ENCODE peak calls at places on chromosomes 6 and 20, in eight cellular contexts. R is nephron progenitor cell; J is GM20000; W is endothelial cell; Z is fibroblast of lung; E is uterus; I is GM12878; Q is activated CD8-positive, alpha-beta T cell treated with anti-CD3 and anti-CD28 coated beads for 36 hours. A is an unnamed sample.

GRCh38 chr20:50593005-50593335 is 82.8 kb downstream of the PTPN1 start:
- DNase-seq in R (no peak), J (no peak), W (no peak), Z (no peak), E (no peak), I (no peak), Q (no peak), A (no peak)

GRCh38 chr20:1393507-1393882 is 641 bp upstream of the FKBP1A start:
- DNase-seq in R (no peak), J (no peak), W (no peak), Z (no peak), E (no peak), I (no peak), Q (no peak), A (no peak)

GRCh38 chr6:170584954-170585498 is 589 bp upstream of the PDCD2 start:
- DNase-seq in R (no peak), J (no peak), W (no peak), Z (no peak), E (no peak), I (no peak), Q (no peak), A (no peak)

GRCh38 chr20:63407928-63408683 is 47.0 kb upstream of the CHRNA4 start:
- DNase-seq in R (no peak), J (no peak), W (no peak), Z (no peak), E (no peak), I (no peak), Q (no peak), A (no peak)

GRCh38 chr6:21402368-21402767 is 191.2 kb upstream of the SOX4 start:
- DNase-seq in R (no peak), J (peak), W (no peak), Z (peak), E (peak), I (peak), Q (peak), A (peak)

GRCh38 chr6:43250992-43251373 is 7.7 kb downstream of the TTBK1 start:
- DNase-seq in R (no peak), J (no peak), W (no peak), Z (no peak), E (no peak), I (no peak), Q (peak), A (no peak)

GRCh38 chr6:132952468-132952867 is 138.1 kb downstream of the RPS12 start:
- DNase-seq in R (no peak), J (no peak), W (no peak), Z (peak), E (no peak), I (no peak), Q (no peak), A (no peak)

GRCh38 chr6:79468116-79468515 is 69.1 kb downstream of the LCA5 start:
- DNase-seq in R (no peak), J (no peak), W (no peak), Z (peak), E (no peak), I (no peak), Q (no peak), A (no peak)

GRCh38 chr6:143245656-143246055 is 185.0 kb downstream of the AIG1 start:
- DNase-seq in R (no peak), J (no peak), W (no peak), Z (no peak), E (no peak), I (no peak), Q (no peak), A (no peak)

GRCh38 chr6:145813285-145814034 is 1.1 kb downstream of the FBXO30 start:
- DNase-seq in R (no peak), J (no peak), W (no peak), Z (peak), E (no peak), I (no peak), Q (no peak), A (no peak)

GRCh38 chr6:20331625-20332024 is 70.1 kb upstream of the E2F3 start:
- DNase-seq in R (no peak), J (no peak), W (no peak), Z (no peak), E (no peak), I (no peak), Q (no peak), A (no peak)

GRCh38 chr6:100446922-100447899 is 17.5 kb downstream of the SIM1 start:
- DNase-seq in R (no peak), J (no peak), W (no peak), Z (no peak), E (no peak), I (no peak), Q (no peak), A (no peak)

GRCh38 chr6:125798734-125799510 is 8.2 kb downstream of the NCOA7 start:
- DNase-seq in R (no peak), J (peak), W (no peak), Z (peak), E (no peak), I (peak), Q (no peak), A (peak)

GRCh38 chr20:51854912-51855311 is 52.6 kb upstream of the SALL4 start:
- DNase-seq in R (no peak), J (no peak), W (no peak), Z (no peak), E (no peak), I (no peak), Q (no peak), A (no peak)

GRCh38 chr20:15619816-15620215 is 953.4 kb downstream of the KIF16B start:
- DNase-seq in R (no peak), J (no peak), W (no peak), Z (no peak), E (no peak), I (no peak), Q (no peak), A (no peak)

GRCh38 chr20:47546184-47547033 is 44.7 kb downstream of the NCOA3 start:
- DNase-seq in R (no peak), J (no peak), W (no peak), Z (peak), E (no peak), I (no peak), Q (no peak), A (no peak)

GRCh38 chr20:41746635-41747034 is 128.5 kb upstream of the CHD6 start:
- DNase-seq in R (no peak), J (no peak), W (no peak), Z (no peak), E (no peak), I (no peak), Q (no peak), A (no peak)

GRCh38 chr6:77401231-77401630 is 62.1 kb downstream of the HTR1B start:
- DNase-seq in R (no peak), J (no peak), W (no peak), Z (no peak), E (no peak), I (no peak), Q (no peak), A (no peak)

GRCh38 chr20:1392693-1393506 is at the start of gene FKBP1A:
- DNase-seq in R (peak), J (peak), W (peak), Z (peak), E (peak), I (peak), Q (peak), A (peak)

GRCh38 chr20:35561671-35562070 is 19.8 kb downstream of the ERGIC3 start:
- DNase-seq in R (no peak), J (no peak), W (no peak), Z (no peak), E (no peak), I (no peak), Q (no peak), A (no peak)

GRCh38 chr6:56370591-56371198 is 123.3 kb upstream of the COL21A1 start:
- DNase-seq in R (no peak), J (peak), W (no peak), Z (peak), E (peak), I (peak), Q (no peak), A (peak)

GRCh38 chr6:15663057-15663638 is 320 bp upstream of the DTNBP1 start:
- DNase-seq in R (no peak), J (peak), W (no peak), Z (peak), E (no peak), I (peak), Q (no peak), A (peak)

GRCh38 chr6:33206864-33207568 is 1.3 kb upstream of the RING1 start:
- DNase-seq in R (peak), J (peak), W (peak), Z (peak), E (no peak), I (no peak), Q (no peak), A (no peak)

GRCh38 chr6:15073344-15073789 is 172.5 kb upstream of the JARID2 start:
- DNase-seq in R (no peak), J (peak), W (no peak), Z (peak), E (no peak), I (peak), Q (peak), A (no peak)

GRCh38 chr6:99178168-99178567 is 171.3 kb downstream of the FAXC start:
- DNase-seq in R (no peak), J (no peak), W (no peak), Z (peak), E (no peak), I (no peak), Q (no peak), A (no peak)

GRCh38 chr6:102841055-102841454 is 1447.5 kb downstream of the GRIK2 start:
- DNase-seq in R (no peak), J (no peak), W (no peak), Z (no peak), E (no peak), I (no peak), Q (no peak), A (no peak)

GRCh38 chr6:6986373-6986772 is 121.4 kb upstream of the RREB1 start:
- DNase-seq in R (no peak), J (no peak), W (no peak), Z (no peak), E (no peak), I (no peak), Q (no peak), A (no peak)

GRCh38 chr6:87181903-87182302 is 26.5 kb downstream of the ZNF292 start:
- DNase-seq in R (no peak), J (no peak), W (no peak), Z (no peak), E (no peak), I (no peak), Q (no peak), A (no peak)

GRCh38 chr6:3280866-3281465 is 22.2 kb downstream of the PSMG4 start:
- DNase-seq in R (no peak), J (no peak), W (no peak), Z (peak), E (peak), I (no peak), Q (no peak), A (no peak)

GRCh38 chr20:13510837-13511488 is 127.8 kb downstream of the TASP1 start:
- DNase-seq in R (no peak), J (no peak), W (no peak), Z (peak), E (no peak), I (no peak), Q (no peak), A (no peak)

GRCh38 chr6:143940011-143940597 is 68.0 kb downstream of the PLAGL1 start:
- DNase-seq in R (peak), J (peak), W (peak), Z (peak), E (no peak), I (peak), Q (peak), A (peak)

GRCh38 chr6:25903467-25904099 is 26.9 kb downstream of the SLC17A2 start:
- DNase-seq in R (no peak), J (no peak), W (no peak), Z (no peak), E (no peak), I (no peak), Q (no peak), A (no peak)

GRCh38 chr6:26234421-26235239 is 130.4 kb upstream of the BTN3A2 start:
- DNase-seq in R (peak), J (peak), W (peak), Z (peak), E (peak), I (peak), Q (peak), A (peak)

DNA sequence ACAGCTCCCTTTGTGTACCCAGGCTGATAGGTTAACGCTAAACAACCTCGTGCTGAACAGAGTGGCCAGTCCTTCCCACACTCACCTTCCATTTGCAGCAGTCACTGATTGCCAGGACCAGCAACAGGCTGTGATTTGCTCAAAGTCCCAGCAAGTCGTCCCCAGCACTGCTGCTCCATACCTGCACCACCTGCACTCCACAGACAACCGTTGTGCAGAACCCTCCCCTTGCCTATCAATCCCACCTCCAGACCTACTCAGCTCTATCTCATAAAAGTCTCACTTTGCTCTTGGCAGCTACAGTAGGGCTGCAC is 43.1 kb upstream of the SCML4 start:
- DNase-seq in R (no peak), J (no peak), W (no peak), Z (no peak), E (no peak), I (no peak), Q (no peak), A (no peak)
- TF ChIP-seq CTCF in R (peak), J (no peak), W (no peak), Z (no peak), E (no peak), I (no peak), Q (peak), A (no peak)

GRCh38 chr6:23446394-23447001 is 679.5 kb upstream of the NRSN1 start:
- DNase-seq in R (peak), J (no peak), W (peak), Z (peak), E (no peak), I (no peak), Q (no peak), A (no peak)
- TF ChIP-seq CTCF in R (peak), J (no peak), W (no peak), Z (peak), E (peak), I (no peak), Q (no peak), A (no peak)

DNA sequence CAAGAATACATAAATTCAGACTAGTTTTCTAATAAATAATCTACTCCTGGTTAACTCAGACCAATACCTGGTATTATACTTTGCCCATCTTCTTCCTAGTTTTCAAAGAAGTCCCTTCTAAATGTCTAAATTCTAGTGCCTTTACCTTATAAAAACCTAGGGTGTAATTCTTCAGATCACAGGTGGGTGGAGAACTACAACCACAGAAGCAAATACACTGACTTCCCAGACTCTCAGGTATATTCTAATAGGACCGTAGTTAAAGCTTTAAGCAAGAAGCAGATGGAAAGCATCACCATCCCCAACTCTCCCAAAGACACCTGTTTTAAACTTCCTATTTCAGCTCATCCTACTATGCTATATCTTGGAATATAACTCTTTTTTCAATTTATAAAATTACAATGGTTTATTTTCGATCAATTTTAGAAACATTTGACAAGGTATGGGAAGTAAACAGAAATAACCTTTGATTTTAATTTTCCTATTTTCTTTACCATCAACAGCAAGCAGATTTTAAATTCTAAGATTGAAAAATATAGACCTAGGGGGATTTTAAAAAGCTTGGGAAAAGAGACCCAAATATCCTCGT is 15.8 kb downstream of the MAN1A1 start:
- DNase-seq in R (no peak), J (no peak), W (no peak), Z (no peak), E (no peak), I (no peak), Q (no peak), A (peak)
- TF ChIP-seq CTCF in R (peak), J (no peak), W (peak), Z (peak), E (peak), I (peak), Q (peak), A (peak)

DNA sequence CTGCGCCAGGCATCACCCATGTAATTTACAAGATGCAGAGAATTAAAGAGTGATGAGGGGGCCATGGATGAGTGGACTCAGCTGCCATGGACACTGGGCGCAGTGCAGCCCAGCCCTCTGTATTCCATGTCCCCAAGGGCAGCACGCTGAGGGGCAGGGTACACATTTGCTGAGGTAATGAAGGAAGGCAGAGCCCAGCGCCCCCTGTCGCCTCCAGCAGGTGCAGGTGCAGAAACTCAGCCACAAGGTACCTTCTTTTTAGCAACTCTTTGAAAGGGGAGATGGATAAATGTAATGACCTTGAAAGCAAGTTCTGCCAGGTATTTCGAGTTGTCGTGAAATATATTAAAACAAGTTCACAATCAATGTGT is 7.1 kb downstream of the CD93 start:
- DNase-seq in R (no peak), J (no peak), W (no peak), Z (no peak), E (no peak), I (no peak), Q (no peak), A (no peak)
- TF ChIP-seq CTCF in R (peak), J (peak), W (peak), Z (no peak), E (no peak), I (peak), Q (no peak), A (no peak)

DNA sequence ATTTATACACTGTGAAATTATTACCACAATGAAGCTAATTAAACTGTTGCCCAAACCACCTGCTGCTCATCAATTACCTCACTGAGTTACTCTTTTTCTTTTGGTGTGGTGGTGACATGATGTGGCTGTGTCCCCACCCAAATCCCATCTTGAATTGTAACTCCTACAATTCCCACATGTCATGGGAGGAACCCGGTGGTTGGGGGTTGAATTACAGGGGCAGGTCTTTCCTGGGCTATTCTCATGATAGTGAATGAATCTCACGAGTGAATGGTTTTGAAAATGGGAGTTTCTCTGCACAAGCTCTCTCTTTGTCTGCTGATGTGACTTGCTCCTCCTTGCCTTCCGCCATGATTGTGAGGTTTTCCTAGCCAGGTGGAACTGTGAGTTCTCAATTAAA is 145.0 kb downstream of the LRRC1 start:
- DNase-seq in R (no peak), J (no peak), W (no peak), Z (no peak), E (no peak), I (no peak), Q (no peak), A (no peak)
- TF ChIP-seq CTCF in R (no peak), J (no peak), W (peak), Z (no peak), E (no peak), I (no peak), Q (no peak), A (no peak)

DNA sequence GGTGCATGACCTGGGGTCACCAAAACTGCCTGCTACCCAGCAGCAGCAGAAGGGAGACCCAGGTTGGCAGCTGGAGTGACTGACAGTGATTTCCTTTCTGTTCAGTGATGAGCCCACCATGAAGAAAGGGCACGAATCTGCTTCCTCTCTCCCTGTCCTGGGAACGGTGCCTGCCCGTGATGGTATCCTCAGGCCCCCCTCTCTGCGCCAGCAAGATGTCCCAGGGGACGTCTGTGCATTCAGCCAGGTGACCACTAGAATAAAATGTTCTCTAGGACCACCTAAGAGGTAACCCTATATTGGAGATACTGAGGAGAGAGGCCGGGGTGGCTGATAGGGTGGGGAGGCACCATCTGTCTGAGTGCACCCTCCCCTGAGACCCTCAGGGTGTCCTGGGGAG is 294.7 kb downstream of the QKI start:
- DNase-seq in R (no peak), J (no peak), W (no peak), Z (no peak), E (no peak), I (no peak), Q (no peak), A (no peak)
- TF ChIP-seq CTCF in R (no peak), J (no peak), W (no peak), Z (no peak), E (no peak), I (no peak), Q (no peak), A (no peak)

DNA sequence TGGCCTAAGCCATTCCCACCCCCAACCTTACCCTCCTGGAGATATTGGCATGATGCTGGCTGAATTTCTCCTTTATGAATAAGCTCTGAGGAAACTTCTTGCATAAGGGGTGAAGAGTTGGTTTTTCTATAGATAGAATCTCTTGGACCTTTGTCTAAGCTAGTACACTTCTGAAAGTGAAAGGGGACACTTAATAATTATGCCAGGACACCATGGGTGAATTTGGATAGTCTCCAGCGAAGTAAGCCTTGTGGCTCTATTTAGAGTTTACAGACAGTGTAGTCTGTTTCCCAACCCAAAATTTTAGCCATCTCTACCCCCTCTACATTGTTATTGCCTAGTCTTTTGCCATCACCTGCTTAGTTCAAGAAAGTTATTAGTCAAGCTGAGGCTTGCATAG is 27.0 kb upstream of the FABP7 start:
- DNase-seq in R (no peak), J (no peak), W (no peak), Z (no peak), E (no peak), I (no peak), Q (no peak), A (no peak)
- TF ChIP-seq CTCF in R (no peak), J (no peak), W (no peak), Z (no peak), E (no peak), I (no peak), Q (no peak), A (no peak)

DNA sequence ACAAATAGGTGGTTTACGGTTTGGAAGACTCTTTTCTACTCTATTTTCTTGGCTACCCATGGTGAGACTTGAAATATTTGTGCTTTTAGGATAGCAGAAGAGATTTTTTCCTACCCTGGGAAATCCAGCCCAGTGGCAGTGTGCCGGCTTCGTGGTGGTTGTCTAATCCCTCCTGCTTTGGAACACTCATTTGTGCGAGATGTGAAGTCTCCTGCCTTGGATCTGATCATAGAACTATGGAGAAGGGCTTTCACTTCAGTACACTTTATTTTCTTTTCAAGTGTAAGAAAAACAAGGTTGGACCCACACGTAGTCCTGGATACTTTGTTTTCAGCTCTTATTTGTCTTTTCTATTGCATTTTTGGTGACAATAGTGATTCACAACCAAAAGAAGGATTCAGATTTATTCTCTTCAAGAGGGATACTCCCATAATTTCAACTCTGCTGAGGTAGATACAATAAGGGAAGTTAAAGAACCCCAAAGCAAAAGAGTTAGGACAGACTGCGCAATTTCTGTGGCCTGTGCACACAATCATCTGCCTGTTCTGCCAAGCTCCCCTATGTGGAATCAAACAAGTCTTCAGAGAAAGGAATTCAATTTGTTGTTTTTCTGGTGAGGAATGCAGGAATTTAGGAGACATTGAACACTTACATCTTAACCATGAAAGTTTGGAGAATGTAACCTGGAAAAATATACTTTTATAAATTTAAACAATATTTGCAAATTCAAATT is 413.2 kb downstream of the GJA1 start:
- DNase-seq in R (no peak), J (no peak), W (no peak), Z (peak), E (no peak), I (no peak), Q (no peak), A (no peak)
- TF ChIP-seq CTCF in R (no peak), J (no peak), W (no peak), Z (no peak), E (no peak), I (no peak), Q (no peak), A (no peak)